ENCODE peak calls at places on chromosomes 4 and X, in ten cellular contexts. N, U, Q, P, V, L, G, X, F and W are unnamed samples.

GRCh38 chr4:78684196-78685079 is 91.7 kb upstream of the BMP2K start:
- DNase-seq in N (no peak), U (no peak), Q (no peak), P (peak; percentile 69), V (no peak), L (no peak), G (no peak), X (no peak), F (no peak), W (no peak)

GRCh38 chr4:109184421-109184956 is 118.0 kb downstream of the COL25A1 start:
- DNase-seq in N (no peak), U (no peak), Q (no peak), P (peak; percentile 12), V (no peak), L (peak; percentile 59), G (no peak), X (no peak), F (no peak), W (peak; percentile 23)

GRCh38 chr4:152973614-152974200 is 37.6 kb downstream of the FHDC1 start:
- DNase-seq in N (no peak), U (no peak), Q (no peak), P (no peak), V (no peak), L (no peak), G (no peak), X (no peak), F (no peak), W (no peak)

GRCh38 chr4:181792641-181793612 is 450.3 kb upstream of the TENM3 start:
- DNase-seq in N (no peak), U (no peak), Q (no peak), P (no peak), V (no peak), L (no peak), G (no peak), X (no peak), F (peak; percentile 4), W (no peak)

GRCh38 chr4:101288365-101289145 is 58.8 kb downstream of the PPP3CA start:
- DNase-seq in N (no peak), U (no peak), Q (no peak), P (peak; percentile 41), V (peak; percentile 31), L (no peak), G (no peak), X (no peak), F (peak; percentile 3), W (peak; percentile 74)

GRCh38 chrX:109252789-109253188 is 229.1 kb downstream of the GUCY2F start:
- DNase-seq in N (no peak), U (no peak), Q (no peak), P (no peak), V (no peak), L (no peak), G (no peak), X (no peak), F (no peak), W (no peak)

GRCh38 chr4:97374526-97374925 is 768.8 kb downstream of the STPG2 start:
- DNase-seq in N (no peak), U (no peak), Q (no peak), P (no peak), V (no peak), L (no peak), G (no peak), X (no peak), F (no peak), W (no peak)

GRCh38 chr4:111639876-111640275 is 505.4 kb upstream of the FAM241A start:
- DNase-seq in N (no peak), U (no peak), Q (no peak), P (peak; percentile 50), V (no peak), L (peak; percentile 51), G (no peak), X (no peak), F (no peak), W (no peak)

GRCh38 chr4:146545102-146545501 is 23.4 kb upstream of the SLC10A7 start:
- DNase-seq in N (no peak), U (no peak), Q (peak; percentile 16), P (peak; percentile 66), V (no peak), L (peak; percentile 12), G (no peak), X (peak; percentile 42), F (no peak), W (peak; percentile 48)

GRCh38 chr4:147580396-147580795 is 36.8 kb upstream of the TMEM184C start:
- DNase-seq in N (no peak), U (no peak), Q (no peak), P (peak; percentile 50), V (no peak), L (peak; percentile 47), G (no peak), X (no peak), F (no peak), W (no peak)

GRCh38 chr4:54539500-54540029 is 118.2 kb upstream of the KIT start:
- DNase-seq in N (peak; percentile 11), U (peak; percentile 44), Q (peak; percentile 74), P (peak; percentile 26), V (no peak), L (peak; percentile 64), G (no peak), X (no peak), F (peak; percentile 86), W (no peak)